ENCODE peak calls at places on chromosomes 4 and X, in ten cellular contexts. One of them, this sample, is unnamed.

GRCh38 chr4:15986900-15987299 is 23.9 kb upstream of the FGFBP2 start:
- DNase-seq in IMR-90: no peak
- DNase-seq in small intestine: no peak
- DNase-seq in T-helper 1 cell: no peak
- DNase-seq in NCI-H1694: no peak
- DNase-seq in HEK293T: no peak
- DNase-seq in cardiac fibroblast: no peak
- DNase-seq in Caco-2: no peak
- DNase-seq in nephron progenitor cell: no peak
- DNase-seq in Calu3: no peak
- DNase-seq in this sample: no peak

GRCh38 chr4:41472098-41472497 is 65.9 kb upstream of the LIMCH1 start:
- DNase-seq in IMR-90: no peak
- DNase-seq in small intestine: no peak
- DNase-seq in T-helper 1 cell: no peak
- DNase-seq in NCI-H1694: no peak
- DNase-seq in HEK293T: no peak
- DNase-seq in cardiac fibroblast: no peak
- DNase-seq in Caco-2: no peak
- DNase-seq in nephron progenitor cell: no peak
- DNase-seq in Calu3: no peak
- DNase-seq in this sample: no peak

GRCh38 chr4:165439981-165440380 is 61.2 kb downstream of the CPE start:
- DNase-seq in IMR-90: no peak
- DNase-seq in small intestine: no peak
- DNase-seq in T-helper 1 cell: no peak
- DNase-seq in NCI-H1694: no peak
- DNase-seq in HEK293T: no peak
- DNase-seq in cardiac fibroblast: no peak
- DNase-seq in Caco-2: no peak
- DNase-seq in nephron progenitor cell: no peak
- DNase-seq in Calu3: no peak
- DNase-seq in this sample: no peak

GRCh38 chrX:9149831-9150230 is 115.9 kb upstream of the FAM9B start:
- DNase-seq in IMR-90: peak
- DNase-seq in small intestine: no peak
- DNase-seq in T-helper 1 cell: no peak
- DNase-seq in NCI-H1694: no peak
- DNase-seq in HEK293T: no peak
- DNase-seq in cardiac fibroblast: peak
- DNase-seq in Caco-2: no peak
- DNase-seq in nephron progenitor cell: no peak
- DNase-seq in Calu3: no peak
- DNase-seq in this sample: no peak

GRCh38 chr4:146192060-146192459 is 16.5 kb downstream of the LSM6 start:
- DNase-seq in IMR-90: no peak
- DNase-seq in small intestine: peak
- DNase-seq in T-helper 1 cell: no peak
- DNase-seq in NCI-H1694: no peak
- DNase-seq in HEK293T: peak
- DNase-seq in cardiac fibroblast: peak
- DNase-seq in Caco-2: peak
- DNase-seq in nephron progenitor cell: no peak
- DNase-seq in Calu3: no peak
- DNase-seq in this sample: no peak

GRCh38 chr4:82898322-82899243 is 2.0 kb upstream of the THAP9 start:
- DNase-seq in IMR-90: peak
- DNase-seq in small intestine: peak
- DNase-seq in T-helper 1 cell: no peak
- DNase-seq in NCI-H1694: no peak
- DNase-seq in HEK293T: no peak
- DNase-seq in cardiac fibroblast: peak
- DNase-seq in Caco-2: no peak
- DNase-seq in nephron progenitor cell: no peak
- DNase-seq in Calu3: no peak
- DNase-seq in this sample: no peak

GRCh38 chr4:163404570-163404969 is 60.9 kb downstream of the NPY5R start:
- DNase-seq in IMR-90: no peak
- DNase-seq in small intestine: no peak
- DNase-seq in T-helper 1 cell: no peak
- DNase-seq in NCI-H1694: no peak
- DNase-seq in HEK293T: no peak
- DNase-seq in cardiac fibroblast: peak
- DNase-seq in Caco-2: no peak
- DNase-seq in nephron progenitor cell: no peak
- DNase-seq in Calu3: peak
- DNase-seq in this sample: no peak

GRCh38 chr4:29336851-29337250 is 1383.3 kb upstream of the PCDH7 start:
- DNase-seq in IMR-90: no peak
- DNase-seq in small intestine: no peak
- DNase-seq in T-helper 1 cell: no peak
- DNase-seq in NCI-H1694: no peak
- DNase-seq in HEK293T: no peak
- DNase-seq in cardiac fibroblast: no peak
- DNase-seq in Caco-2: no peak
- DNase-seq in nephron progenitor cell: no peak
- DNase-seq in Calu3: no peak
- DNase-seq in this sample: no peak

GRCh38 chr4:150960079-150960478 is 55.0 kb downstream of the LRBA start:
- DNase-seq in IMR-90: peak
- DNase-seq in small intestine: peak
- DNase-seq in T-helper 1 cell: no peak
- DNase-seq in NCI-H1694: no peak
- DNase-seq in HEK293T: peak
- DNase-seq in cardiac fibroblast: peak
- DNase-seq in Caco-2: no peak
- DNase-seq in nephron progenitor cell: no peak
- DNase-seq in Calu3: peak
- DNase-seq in this sample: no peak

GRCh38 chr4:5932021-5932553 is 39.2 kb upstream of the CRMP1 start:
- DNase-seq in IMR-90: no peak
- DNase-seq in small intestine: no peak
- DNase-seq in T-helper 1 cell: no peak
- DNase-seq in NCI-H1694: no peak
- DNase-seq in HEK293T: no peak
- DNase-seq in cardiac fibroblast: no peak
- DNase-seq in Caco-2: no peak
- DNase-seq in nephron progenitor cell: no peak
- DNase-seq in Calu3: no peak
- DNase-seq in this sample: no peak

GRCh38 chrX:53587795-53588194 is 98.7 kb downstream of the HUWE1 start:
- DNase-seq in IMR-90: no peak
- DNase-seq in small intestine: no peak
- DNase-seq in T-helper 1 cell: no peak
- DNase-seq in NCI-H1694: no peak
- DNase-seq in HEK293T: no peak
- DNase-seq in cardiac fibroblast: no peak
- DNase-seq in Caco-2: no peak
- DNase-seq in nephron progenitor cell: no peak
- DNase-seq in Calu3: no peak
- DNase-seq in this sample: no peak

GRCh38 chr4:187207931-187208330 is 484.3 kb upstream of the FAT1 start:
- DNase-seq in IMR-90: no peak
- DNase-seq in small intestine: no peak
- DNase-seq in T-helper 1 cell: no peak
- DNase-seq in NCI-H1694: no peak
- DNase-seq in HEK293T: no peak
- DNase-seq in cardiac fibroblast: no peak
- DNase-seq in Caco-2: no peak
- DNase-seq in nephron progenitor cell: no peak
- DNase-seq in Calu3: no peak
- DNase-seq in this sample: no peak

GRCh38 chr4:73726000-73726399 is 14.4 kb upstream of the CXCL8 start:
- DNase-seq in IMR-90: peak
- DNase-seq in small intestine: no peak
- DNase-seq in T-helper 1 cell: no peak
- DNase-seq in NCI-H1694: no peak
- DNase-seq in HEK293T: no peak
- DNase-seq in cardiac fibroblast: peak
- DNase-seq in Caco-2: no peak
- DNase-seq in nephron progenitor cell: no peak
- DNase-seq in Calu3: peak
- DNase-seq in this sample: no peak

GRCh38 chrX:120287513-120288112 is 23.6 kb downstream of the TMEM255A start:
- DNase-seq in IMR-90: no peak
- DNase-seq in small intestine: no peak
- DNase-seq in T-helper 1 cell: no peak
- DNase-seq in NCI-H1694: no peak
- DNase-seq in HEK293T: no peak
- DNase-seq in cardiac fibroblast: no peak
- DNase-seq in Caco-2: no peak
- DNase-seq in nephron progenitor cell: no peak
- DNase-seq in Calu3: no peak
- DNase-seq in this sample: no peak

GRCh38 chr4:82679531-82679930 is 117.7 kb upstream of the TMEM150C start:
- DNase-seq in IMR-90: no peak
- DNase-seq in small intestine: no peak
- DNase-seq in T-helper 1 cell: no peak
- DNase-seq in NCI-H1694: no peak
- DNase-seq in HEK293T: no peak
- DNase-seq in cardiac fibroblast: no peak
- DNase-seq in Caco-2: no peak
- DNase-seq in nephron progenitor cell: no peak
- DNase-seq in Calu3: no peak
- DNase-seq in this sample: no peak

GRCh38 chr4:184538023-184538599 is 63.8 kb upstream of the IRF2 start:
- DNase-seq in IMR-90: peak
- DNase-seq in small intestine: peak
- DNase-seq in T-helper 1 cell: peak
- DNase-seq in NCI-H1694: peak
- DNase-seq in HEK293T: peak
- DNase-seq in cardiac fibroblast: peak
- DNase-seq in Caco-2: peak
- DNase-seq in nephron progenitor cell: peak
- DNase-seq in Calu3: peak
- DNase-seq in this sample: peak

GRCh38 chrX:28697732-28698131 is 110.5 kb downstream of the IL1RAPL1 start:
- DNase-seq in IMR-90: no peak
- DNase-seq in small intestine: no peak
- DNase-seq in T-helper 1 cell: no peak
- DNase-seq in NCI-H1694: no peak
- DNase-seq in HEK293T: no peak
- DNase-seq in cardiac fibroblast: no peak
- DNase-seq in Caco-2: no peak
- DNase-seq in nephron progenitor cell: no peak
- DNase-seq in Calu3: no peak
- DNase-seq in this sample: no peak

GRCh38 chr4:177554966-177555574 is 112.8 kb upstream of the AGA start:
- DNase-seq in IMR-90: peak
- DNase-seq in small intestine: peak
- DNase-seq in T-helper 1 cell: no peak
- DNase-seq in NCI-H1694: no peak
- DNase-seq in HEK293T: peak
- DNase-seq in cardiac fibroblast: peak
- DNase-seq in Caco-2: no peak
- DNase-seq in nephron progenitor cell: peak
- DNase-seq in Calu3: peak
- DNase-seq in this sample: no peak

GRCh38 chrX:19443886-19444530 is 71.3 kb downstream of the MAP3K15 start:
- DNase-seq in IMR-90: no peak
- DNase-seq in small intestine: no peak
- DNase-seq in T-helper 1 cell: no peak
- DNase-seq in NCI-H1694: peak
- DNase-seq in HEK293T: no peak
- DNase-seq in cardiac fibroblast: no peak
- DNase-seq in Caco-2: no peak
- DNase-seq in nephron progenitor cell: no peak
- DNase-seq in Calu3: no peak
- DNase-seq in this sample: no peak

GRCh38 chr4:1516261-1516660 is 110.0 kb upstream of the NKX1-1 start:
- DNase-seq in IMR-90: no peak
- DNase-seq in small intestine: no peak
- DNase-seq in T-helper 1 cell: no peak
- DNase-seq in NCI-H1694: no peak
- DNase-seq in HEK293T: no peak
- DNase-seq in cardiac fibroblast: no peak
- DNase-seq in Caco-2: no peak
- DNase-seq in nephron progenitor cell: peak
- DNase-seq in Calu3: no peak
- DNase-seq in this sample: no peak

GRCh38 chr4:155603360-155603891 is 63.2 kb upstream of the GUCY1A1 start:
- DNase-seq in IMR-90: no peak
- DNase-seq in small intestine: no peak
- DNase-seq in T-helper 1 cell: no peak
- DNase-seq in NCI-H1694: no peak
- DNase-seq in HEK293T: no peak
- DNase-seq in cardiac fibroblast: no peak
- DNase-seq in Caco-2: no peak
- DNase-seq in nephron progenitor cell: no peak
- DNase-seq in Calu3: no peak
- DNase-seq in this sample: no peak

GRCh38 chrX:23333842-23334535 is 660 bp upstream of the PTCHD1 start:
- DNase-seq in IMR-90: no peak
- DNase-seq in small intestine: peak
- DNase-seq in T-helper 1 cell: no peak
- DNase-seq in NCI-H1694: no peak
- DNase-seq in HEK293T: peak
- DNase-seq in cardiac fibroblast: no peak
- DNase-seq in Caco-2: no peak
- DNase-seq in nephron progenitor cell: peak
- DNase-seq in Calu3: no peak
- DNase-seq in this sample: no peak

GRCh38 chr4:42341518-42342026 is 55.7 kb upstream of the SHISA3 start:
- DNase-seq in IMR-90: peak
- DNase-seq in small intestine: no peak
- DNase-seq in T-helper 1 cell: no peak
- DNase-seq in NCI-H1694: no peak
- DNase-seq in HEK293T: no peak
- DNase-seq in cardiac fibroblast: peak
- DNase-seq in Caco-2: no peak
- DNase-seq in nephron progenitor cell: no peak
- DNase-seq in Calu3: no peak
- DNase-seq in this sample: no peak

GRCh38 chr4:147160908-147161513 is 215.3 kb upstream of the TTC29 start:
- DNase-seq in IMR-90: peak
- DNase-seq in small intestine: peak
- DNase-seq in T-helper 1 cell: no peak
- DNase-seq in NCI-H1694: peak
- DNase-seq in HEK293T: peak
- DNase-seq in cardiac fibroblast: peak
- DNase-seq in Caco-2: peak
- DNase-seq in nephron progenitor cell: peak
- DNase-seq in Calu3: peak
- DNase-seq in this sample: no peak

GRCh38 chrX:48540015-48540350 is 469 bp downstream of the TBC1D25 start:
- DNase-seq in IMR-90: peak
- DNase-seq in small intestine: no peak
- DNase-seq in T-helper 1 cell: peak
- DNase-seq in NCI-H1694: peak
- DNase-seq in HEK293T: peak
- DNase-seq in cardiac fibroblast: peak
- DNase-seq in Caco-2: no peak
- DNase-seq in nephron progenitor cell: no peak
- DNase-seq in Calu3: peak
- DNase-seq in this sample: peak

GRCh38 chrX:16851421-16851820 is 18.7 kb downstream of the RBBP7 start:
- DNase-seq in IMR-90: peak
- DNase-seq in small intestine: no peak
- DNase-seq in T-helper 1 cell: no peak
- DNase-seq in NCI-H1694: no peak
- DNase-seq in HEK293T: no peak
- DNase-seq in cardiac fibroblast: peak
- DNase-seq in Caco-2: no peak
- DNase-seq in nephron progenitor cell: no peak
- DNase-seq in Calu3: no peak
- DNase-seq in this sample: no peak

GRCh38 chr4:19547463-19547862 is 704.2 kb upstream of the SLIT2 start:
- DNase-seq in IMR-90: no peak
- DNase-seq in small intestine: no peak
- DNase-seq in T-helper 1 cell: no peak
- DNase-seq in NCI-H1694: no peak
- DNase-seq in HEK293T: no peak
- DNase-seq in cardiac fibroblast: no peak
- DNase-seq in Caco-2: no peak
- DNase-seq in nephron progenitor cell: no peak
- DNase-seq in Calu3: no peak
- DNase-seq in this sample: no peak

GRCh38 chrX:1316527-1316926 is 20.1 kb upstream of the IL3RA start:
- DNase-seq in IMR-90: no peak
- DNase-seq in small intestine: no peak
- DNase-seq in T-helper 1 cell: no peak
- DNase-seq in NCI-H1694: no peak
- DNase-seq in HEK293T: no peak
- DNase-seq in cardiac fibroblast: no peak
- DNase-seq in Caco-2: no peak
- DNase-seq in nephron progenitor cell: no peak
- DNase-seq in Calu3: no peak
- DNase-seq in this sample: no peak